ENCODE peak calls at places on chromosomes 11 and 22, in ten cellular contexts. One of them, this sample, is unnamed. For H3K9me3 and H3K36me3, the result is how much of the 10 kb centered on the place peaks cover.

GRCh38 chr11:129324533-129325175 is 51.0 kb upstream of the BARX2 start:
- DNase-seq in body of pancreas: peak
- DNase-seq in H1: peak
- DNase-seq in spleen: no peak
- DNase-seq in ovary: no peak
- DNase-seq in adrenal gland: no peak
- DNase-seq in tibial nerve: peak
- DNase-seq in IMR-90: no peak
- DNase-seq in heart left ventricle: no peak
- DNase-seq in stomach: peak
- DNase-seq in this sample: peak

GRCh38 chr11:17386331-17387084 is 2.0 kb downstream of the KCNJ11 start:
- DNase-seq in body of pancreas: peak
- DNase-seq in ovary: no peak
- DNase-seq in tibial nerve: no peak
- DNase-seq in IMR-90: peak
- DNase-seq in heart left ventricle: peak
- DNase-seq in stomach: peak
- DNase-seq in H1: peak
- DNase-seq in adrenal gland: peak
- DNase-seq in spleen: peak
- DNase-seq in this sample: peak

GRCh38 chr11:60059052-60059451 is 2.6 kb downstream of the MS4A3 start:
- DNase-seq in heart left ventricle: no peak
- DNase-seq in ovary: no peak
- DNase-seq in H1: no peak
- DNase-seq in spleen: no peak
- DNase-seq in body of pancreas: no peak
- DNase-seq in IMR-90: no peak
- DNase-seq in adrenal gland: no peak
- DNase-seq in tibial nerve: no peak
- DNase-seq in stomach: no peak
- DNase-seq in this sample: no peak

GRCh38 chr22:21626073-21626734 is 3.6 kb downstream of the YDJC start:
- DNase-seq in adrenal gland: no peak
- DNase-seq in body of pancreas: no peak
- DNase-seq in tibial nerve: no peak
- DNase-seq in ovary: no peak
- DNase-seq in spleen: no peak
- DNase-seq in stomach: no peak
- DNase-seq in heart left ventricle: no peak
- DNase-seq in IMR-90: no peak
- DNase-seq in H1: no peak
- DNase-seq in this sample: no peak

GRCh38 chr11:58027341-58027740 is 3.4 kb upstream of the OR6Q1 start:
- DNase-seq in adrenal gland: no peak
- DNase-seq in spleen: no peak
- DNase-seq in ovary: no peak
- DNase-seq in H1: no peak
- DNase-seq in IMR-90: peak
- DNase-seq in stomach: no peak
- DNase-seq in heart left ventricle: no peak
- DNase-seq in tibial nerve: no peak
- DNase-seq in body of pancreas: no peak
- DNase-seq in this sample: no peak

GRCh38 chr11:4916581-4916980 is 2.6 kb downstream of the OR51G2 start:
- DNase-seq in H1: no peak
- DNase-seq in heart left ventricle: no peak
- DNase-seq in IMR-90: no peak
- DNase-seq in stomach: no peak
- DNase-seq in body of pancreas: no peak
- DNase-seq in spleen: no peak
- DNase-seq in ovary: no peak
- DNase-seq in tibial nerve: no peak
- DNase-seq in adrenal gland: no peak
- DNase-seq in this sample: no peak

GRCh38 chr11:107468596-107468995 is 11.0 kb upstream of the CWF19L2 start:
- DNase-seq in spleen: no peak
- DNase-seq in tibial nerve: peak
- DNase-seq in H1: no peak
- DNase-seq in ovary: no peak
- DNase-seq in IMR-90: peak
- DNase-seq in body of pancreas: no peak
- DNase-seq in stomach: no peak
- DNase-seq in adrenal gland: no peak
- DNase-seq in heart left ventricle: no peak
- DNase-seq in this sample: no peak

GRCh38 chr11:96319901-96320656 is 22.9 kb downstream of the MAML2 start:
- DNase-seq in spleen: no peak
- DNase-seq in IMR-90: no peak
- DNase-seq in stomach: no peak
- DNase-seq in tibial nerve: no peak
- DNase-seq in adrenal gland: no peak
- DNase-seq in H1: no peak
- DNase-seq in heart left ventricle: no peak
- DNase-seq in body of pancreas: no peak
- DNase-seq in ovary: no peak
- DNase-seq in this sample: no peak

GRCh38 chr11:27295928-27296327 is 67.1 kb downstream of the CCDC34 start:
- DNase-seq in spleen: no peak
- DNase-seq in ovary: no peak
- DNase-seq in body of pancreas: no peak
- DNase-seq in IMR-90: no peak
- DNase-seq in heart left ventricle: no peak
- DNase-seq in tibial nerve: no peak
- DNase-seq in stomach: no peak
- DNase-seq in adrenal gland: no peak
- DNase-seq in H1: no peak
- DNase-seq in this sample: no peak

GRCh38 chr11:27296406-27296994 is 66.5 kb downstream of the CCDC34 start:
- DNase-seq in heart left ventricle: no peak
- DNase-seq in tibial nerve: peak
- DNase-seq in adrenal gland: no peak
- DNase-seq in H1: no peak
- DNase-seq in ovary: no peak
- DNase-seq in spleen: no peak
- DNase-seq in IMR-90: peak
- DNase-seq in body of pancreas: no peak
- DNase-seq in stomach: no peak
- DNase-seq in this sample: no peak

GRCh38 chr11:27293500-27294417 is 69.3 kb downstream of the CCDC34 start:
- DNase-seq in spleen: no peak
- DNase-seq in IMR-90: peak
- DNase-seq in body of pancreas: no peak
- DNase-seq in adrenal gland: no peak
- DNase-seq in stomach: no peak
- DNase-seq in tibial nerve: no peak
- DNase-seq in heart left ventricle: no peak
- DNase-seq in ovary: no peak
- DNase-seq in H1: no peak
- DNase-seq in this sample: no peak

GRCh38 chr11:27292642-27293020 is 70.4 kb downstream of the CCDC34 start:
- DNase-seq in ovary: no peak
- DNase-seq in spleen: no peak
- DNase-seq in adrenal gland: no peak
- DNase-seq in IMR-90: no peak
- DNase-seq in H1: no peak
- DNase-seq in stomach: no peak
- DNase-seq in tibial nerve: no peak
- DNase-seq in body of pancreas: no peak
- DNase-seq in heart left ventricle: no peak
- DNase-seq in this sample: no peak

DNA sequence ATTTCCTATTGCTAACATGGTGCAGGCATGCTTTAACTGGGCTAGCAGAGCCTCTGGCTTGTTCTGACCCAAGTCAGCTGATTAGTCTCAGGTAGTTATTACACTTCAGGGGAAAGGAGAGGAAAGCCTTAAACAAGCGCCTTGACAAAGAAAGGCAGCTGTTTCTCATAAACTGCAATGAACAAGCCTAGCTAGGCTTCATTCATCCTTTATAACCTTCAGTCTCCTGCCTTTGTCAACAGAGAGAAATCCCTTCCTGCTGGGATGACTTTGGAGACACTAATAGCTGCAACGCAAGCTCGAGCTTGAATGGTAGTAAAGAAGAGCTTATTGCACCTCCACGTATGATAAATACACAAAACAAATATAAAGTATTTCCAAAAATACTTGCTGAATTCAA is 68.4 kb downstream of the CCDC34 start:
- DNase-seq in ovary: no peak
- DNase-seq in heart left ventricle: no peak
- DNase-seq in stomach: no peak
- DNase-seq in spleen: no peak
- DNase-seq in body of pancreas: no peak
- DNase-seq in tibial nerve: no peak
- DNase-seq in IMR-90: no peak
- DNase-seq in H1: no peak
- DNase-seq in adrenal gland: no peak
- DNase-seq in this sample: no peak
- H3K9me3 ChIP-seq in ovary: under half
- H3K9me3 ChIP-seq in heart left ventricle: under half
- H3K9me3 ChIP-seq in stomach: under half
- H3K9me3 ChIP-seq in spleen: under half
- H3K9me3 ChIP-seq in body of pancreas: under half
- H3K9me3 ChIP-seq in tibial nerve: under half
- H3K9me3 ChIP-seq in IMR-90: under half
- H3K9me3 ChIP-seq in H1: under half
- H3K9me3 ChIP-seq in adrenal gland: under half
- H3K9me3 ChIP-seq in this sample: under half

GRCh38 chr11:836274-836673 is 3.5 kb downstream of the CD151 start:
- DNase-seq in body of pancreas: no peak
- DNase-seq in stomach: no peak
- DNase-seq in ovary: no peak
- DNase-seq in IMR-90: no peak
- DNase-seq in spleen: peak
- DNase-seq in H1: no peak
- DNase-seq in adrenal gland: no peak
- DNase-seq in heart left ventricle: no peak
- DNase-seq in tibial nerve: no peak
- DNase-seq in this sample: no peak
- H3K36me3 ChIP-seq in body of pancreas: under half
- H3K36me3 ChIP-seq in stomach: under half
- H3K36me3 ChIP-seq in ovary: under half
- H3K36me3 ChIP-seq in IMR-90: half or more
- H3K36me3 ChIP-seq in spleen: half or more
- H3K36me3 ChIP-seq in H1: under half
- H3K36me3 ChIP-seq in adrenal gland: under half
- H3K36me3 ChIP-seq in heart left ventricle: under half
- H3K36me3 ChIP-seq in tibial nerve: under half
- H3K36me3 ChIP-seq in this sample: under half

DNA sequence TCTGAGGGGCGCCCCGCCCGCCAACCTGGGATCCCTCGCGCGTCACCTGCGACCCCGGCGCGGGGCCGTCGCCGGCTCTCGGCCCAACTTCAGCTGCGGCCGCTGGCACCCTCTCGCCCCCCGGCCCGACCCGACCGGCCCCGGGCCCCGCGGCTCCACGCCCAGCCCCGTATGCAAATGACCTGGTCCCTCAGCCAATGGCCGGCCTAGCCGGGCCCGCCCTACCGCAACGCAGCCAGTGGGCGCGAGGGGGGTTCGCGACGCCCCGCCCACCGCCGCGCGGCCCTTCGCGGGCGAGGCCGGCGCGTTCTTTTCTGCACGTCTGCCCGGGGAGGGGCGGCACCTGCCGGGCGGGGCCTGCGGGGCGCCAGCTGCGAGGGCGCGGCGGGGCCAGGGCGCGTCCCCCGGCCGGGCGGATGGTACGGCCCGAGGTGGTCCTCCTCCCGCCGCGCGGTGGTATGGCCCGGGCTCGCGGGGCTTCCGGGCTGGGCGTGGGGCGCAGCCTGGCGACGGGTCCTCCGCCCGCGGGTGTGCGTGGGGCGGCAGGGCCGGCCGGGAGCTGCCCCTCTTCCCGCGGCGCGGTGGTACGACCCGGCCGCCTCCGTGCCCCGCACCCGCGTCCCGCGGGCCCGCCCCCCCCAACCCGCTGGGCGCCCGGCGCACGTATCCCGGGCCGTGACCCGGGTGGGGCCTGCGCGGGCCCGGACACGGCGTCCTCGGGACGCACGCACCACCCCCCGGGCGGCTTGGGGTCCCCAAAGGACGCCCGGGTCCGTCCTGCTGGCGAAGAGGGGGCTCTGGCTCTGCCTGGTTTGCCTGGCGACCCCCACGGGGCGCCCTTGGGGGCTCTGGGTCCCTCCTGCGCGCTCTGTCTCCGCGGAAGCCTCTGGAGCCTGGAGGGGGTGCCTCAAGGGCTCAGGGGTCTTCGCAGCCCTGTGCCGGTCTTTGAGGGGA is 7.7 kb upstream of the PHRF1 start:
- DNase-seq in heart left ventricle: peak
- DNase-seq in H1: peak
- DNase-seq in adrenal gland: peak
- DNase-seq in spleen: peak
- DNase-seq in ovary: peak
- DNase-seq in tibial nerve: peak
- DNase-seq in IMR-90: peak
- DNase-seq in stomach: peak
- DNase-seq in body of pancreas: peak
- DNase-seq in this sample: peak
- TF ChIP-seq POLR2A in heart left ventricle: peak
- TF ChIP-seq POLR2A in H1: no peak
- TF ChIP-seq POLR2A in adrenal gland: peak
- TF ChIP-seq POLR2A in spleen: no peak
- TF ChIP-seq POLR2A in ovary: peak
- TF ChIP-seq POLR2A in tibial nerve: peak
- TF ChIP-seq POLR2A in IMR-90: peak
- TF ChIP-seq POLR2A in stomach: no peak
- TF ChIP-seq POLR2A in body of pancreas: peak
- TF ChIP-seq POLR2A in this sample: peak

GRCh38 chr11:1101318-1102089 is 26.8 kb downstream of the MUC2 start:
- DNase-seq in body of pancreas: no peak
- DNase-seq in adrenal gland: no peak
- DNase-seq in heart left ventricle: no peak
- DNase-seq in H1: no peak
- DNase-seq in tibial nerve: no peak
- DNase-seq in spleen: peak
- DNase-seq in ovary: no peak
- DNase-seq in IMR-90: no peak
- DNase-seq in stomach: no peak
- DNase-seq in this sample: no peak

GRCh38 chr11:1102221-1102971 is 27.7 kb downstream of the MUC2 start:
- DNase-seq in adrenal gland: no peak
- DNase-seq in ovary: no peak
- DNase-seq in body of pancreas: no peak
- DNase-seq in IMR-90: no peak
- DNase-seq in H1: no peak
- DNase-seq in tibial nerve: no peak
- DNase-seq in stomach: no peak
- DNase-seq in spleen: peak
- DNase-seq in heart left ventricle: no peak
- DNase-seq in this sample: no peak

GRCh38 chr11:1102996-1103395 is 28.3 kb downstream of the MUC2 start:
- DNase-seq in ovary: no peak
- DNase-seq in spleen: peak
- DNase-seq in IMR-90: no peak
- DNase-seq in H1: no peak
- DNase-seq in heart left ventricle: no peak
- DNase-seq in adrenal gland: no peak
- DNase-seq in stomach: no peak
- DNase-seq in tibial nerve: no peak
- DNase-seq in body of pancreas: no peak
- DNase-seq in this sample: no peak

GRCh38 chr11:1099519-1100355 is 25.1 kb downstream of the MUC2 start:
- DNase-seq in H1: no peak
- DNase-seq in spleen: no peak
- DNase-seq in tibial nerve: no peak
- DNase-seq in IMR-90: no peak
- DNase-seq in adrenal gland: no peak
- DNase-seq in stomach: no peak
- DNase-seq in heart left ventricle: no peak
- DNase-seq in body of pancreas: no peak
- DNase-seq in ovary: no peak
- DNase-seq in this sample: no peak

GRCh38 chr11:1100417-1101245 is 26.0 kb downstream of the MUC2 start:
- DNase-seq in spleen: peak
- DNase-seq in tibial nerve: no peak
- DNase-seq in stomach: no peak
- DNase-seq in H1: no peak
- DNase-seq in body of pancreas: no peak
- DNase-seq in heart left ventricle: no peak
- DNase-seq in IMR-90: no peak
- DNase-seq in ovary: no peak
- DNase-seq in adrenal gland: no peak
- DNase-seq in this sample: no peak
- H3K9me3 ChIP-seq in spleen: under half
- H3K9me3 ChIP-seq in tibial nerve: under half
- H3K9me3 ChIP-seq in stomach: under half
- H3K9me3 ChIP-seq in H1: half or more
- H3K9me3 ChIP-seq in body of pancreas: under half
- H3K9me3 ChIP-seq in heart left ventricle: under half
- H3K9me3 ChIP-seq in IMR-90: under half
- H3K9me3 ChIP-seq in ovary: under half
- H3K9me3 ChIP-seq in adrenal gland: under half
- H3K9me3 ChIP-seq in this sample: under half

This sample was measured in gastrocnemius medialis.